ENCODE peak calls at places on chromosomes 2 and 18, in nine cellular contexts. One of them, this sample, is unnamed.

GRCh38 chr2:60725466-60725865 is 30.6 kb upstream of the PAPOLG start:
- DNase-seq in H9: no peak
- DNase-seq in Calu3: no peak
- DNase-seq in astrocyte of the spinal cord: no peak
- DNase-seq in spleen: no peak
- DNase-seq in neural progenitor cell: no peak
- DNase-seq in ascending aorta: no peak
- DNase-seq in Peyer's patch: no peak
- DNase-seq in dorsolateral prefrontal cortex: no peak
- DNase-seq in this sample: no peak

GRCh38 chr2:140657657-140658056 is 1473.2 kb downstream of the LRP1B start:
- DNase-seq in H9: no peak
- DNase-seq in neural progenitor cell: no peak
- DNase-seq in Calu3: no peak
- DNase-seq in astrocyte of the spinal cord: peak
- DNase-seq in dorsolateral prefrontal cortex: no peak
- DNase-seq in ascending aorta: no peak
- DNase-seq in Peyer's patch: no peak
- DNase-seq in spleen: no peak
- DNase-seq in this sample: no peak

GRCh38 chr2:54787270-54787669 is 63.8 kb downstream of the EML6 start:
- DNase-seq in dorsolateral prefrontal cortex: no peak
- DNase-seq in Calu3: no peak
- DNase-seq in Peyer's patch: no peak
- DNase-seq in astrocyte of the spinal cord: no peak
- DNase-seq in neural progenitor cell: no peak
- DNase-seq in H9: no peak
- DNase-seq in spleen: no peak
- DNase-seq in ascending aorta: no peak
- DNase-seq in this sample: no peak

GRCh38 chr2:54401592-54401991 is 54.5 kb upstream of the SPTBN1 start:
- DNase-seq in ascending aorta: no peak
- DNase-seq in Peyer's patch: no peak
- DNase-seq in spleen: no peak
- DNase-seq in H9: no peak
- DNase-seq in astrocyte of the spinal cord: no peak
- DNase-seq in dorsolateral prefrontal cortex: no peak
- DNase-seq in Calu3: no peak
- DNase-seq in neural progenitor cell: no peak
- DNase-seq in this sample: no peak

GRCh38 chr2:18345848-18346247 is 214.6 kb downstream of the RDH14 start:
- DNase-seq in astrocyte of the spinal cord: peak
- DNase-seq in H9: no peak
- DNase-seq in Calu3: peak
- DNase-seq in dorsolateral prefrontal cortex: no peak
- DNase-seq in ascending aorta: no peak
- DNase-seq in Peyer's patch: no peak
- DNase-seq in spleen: no peak
- DNase-seq in neural progenitor cell: no peak
- DNase-seq in this sample: no peak

GRCh38 chr2:218438601-218439000 is 19.7 kb downstream of the VIL1 start:
- DNase-seq in dorsolateral prefrontal cortex: no peak
- DNase-seq in astrocyte of the spinal cord: no peak
- DNase-seq in spleen: peak
- DNase-seq in Peyer's patch: no peak
- DNase-seq in H9: no peak
- DNase-seq in neural progenitor cell: no peak
- DNase-seq in Calu3: no peak
- DNase-seq in ascending aorta: peak
- DNase-seq in this sample: no peak

GRCh38 chr2:240831594-240832204 is 11.7 kb upstream of the KIF1A start:
- DNase-seq in dorsolateral prefrontal cortex: peak
- DNase-seq in Calu3: no peak
- DNase-seq in H9: peak
- DNase-seq in astrocyte of the spinal cord: no peak
- DNase-seq in neural progenitor cell: peak
- DNase-seq in ascending aorta: peak
- DNase-seq in spleen: peak
- DNase-seq in Peyer's patch: no peak
- DNase-seq in this sample: no peak

GRCh38 chr18:41150316-41150715 is 804.7 kb upstream of the PIK3C3 start:
- DNase-seq in dorsolateral prefrontal cortex: no peak
- DNase-seq in ascending aorta: no peak
- DNase-seq in Calu3: no peak
- DNase-seq in spleen: no peak
- DNase-seq in neural progenitor cell: no peak
- DNase-seq in Peyer's patch: no peak
- DNase-seq in astrocyte of the spinal cord: no peak
- DNase-seq in H9: no peak
- DNase-seq in this sample: no peak

GRCh38 chr2:169141713-169142352 is 72.5 kb downstream of the DHRS9 start:
- DNase-seq in astrocyte of the spinal cord: peak
- DNase-seq in spleen: no peak
- DNase-seq in Calu3: peak
- DNase-seq in ascending aorta: peak
- DNase-seq in dorsolateral prefrontal cortex: no peak
- DNase-seq in H9: peak
- DNase-seq in Peyer's patch: peak
- DNase-seq in neural progenitor cell: peak
- DNase-seq in this sample: peak

GRCh38 chr2:31079665-31080064 is 58.6 kb downstream of the GALNT14 start:
- DNase-seq in spleen: no peak
- DNase-seq in astrocyte of the spinal cord: no peak
- DNase-seq in ascending aorta: no peak
- DNase-seq in dorsolateral prefrontal cortex: no peak
- DNase-seq in neural progenitor cell: peak
- DNase-seq in Calu3: no peak
- DNase-seq in H9: peak
- DNase-seq in Peyer's patch: no peak
- DNase-seq in this sample: no peak

GRCh38 chr2:65128297-65129190 is 1.4 kb downstream of the RAB1A start:
- DNase-seq in ascending aorta: peak
- DNase-seq in neural progenitor cell: no peak
- DNase-seq in spleen: no peak
- DNase-seq in astrocyte of the spinal cord: peak
- DNase-seq in Calu3: no peak
- DNase-seq in H9: no peak
- DNase-seq in Peyer's patch: no peak
- DNase-seq in dorsolateral prefrontal cortex: no peak
- DNase-seq in this sample: no peak

GRCh38 chr2:88582030-88582429 is 45.2 kb downstream of the EIF2AK3 start:
- DNase-seq in Calu3: no peak
- DNase-seq in Peyer's patch: no peak
- DNase-seq in ascending aorta: no peak
- DNase-seq in H9: no peak
- DNase-seq in spleen: no peak
- DNase-seq in neural progenitor cell: no peak
- DNase-seq in astrocyte of the spinal cord: no peak
- DNase-seq in dorsolateral prefrontal cortex: no peak
- DNase-seq in this sample: no peak

GRCh38 chr18:75378674-75379315 is 48.7 kb downstream of the SMIM21 start:
- DNase-seq in H9: no peak
- DNase-seq in ascending aorta: no peak
- DNase-seq in dorsolateral prefrontal cortex: no peak
- DNase-seq in Calu3: no peak
- DNase-seq in neural progenitor cell: peak
- DNase-seq in spleen: no peak
- DNase-seq in Peyer's patch: no peak
- DNase-seq in astrocyte of the spinal cord: no peak
- DNase-seq in this sample: no peak

GRCh38 chr2:55772309-55772980 is 78.8 kb upstream of the PNPT1 start:
- DNase-seq in Peyer's patch: no peak
- DNase-seq in astrocyte of the spinal cord: no peak
- DNase-seq in neural progenitor cell: no peak
- DNase-seq in dorsolateral prefrontal cortex: no peak
- DNase-seq in H9: no peak
- DNase-seq in Calu3: peak
- DNase-seq in ascending aorta: no peak
- DNase-seq in spleen: no peak
- DNase-seq in this sample: no peak

GRCh38 chr2:120892271-120892966 is 156.8 kb downstream of the GLI2 start:
- DNase-seq in ascending aorta: no peak
- DNase-seq in astrocyte of the spinal cord: no peak
- DNase-seq in H9: no peak
- DNase-seq in Calu3: no peak
- DNase-seq in dorsolateral prefrontal cortex: no peak
- DNase-seq in Peyer's patch: no peak
- DNase-seq in neural progenitor cell: no peak
- DNase-seq in spleen: no peak
- DNase-seq in this sample: no peak

GRCh38 chr2:28842042-28842441 is 28.1 kb downstream of the TRMT61B start:
- DNase-seq in H9: no peak
- DNase-seq in dorsolateral prefrontal cortex: no peak
- DNase-seq in spleen: no peak
- DNase-seq in neural progenitor cell: no peak
- DNase-seq in ascending aorta: no peak
- DNase-seq in astrocyte of the spinal cord: no peak
- DNase-seq in Calu3: no peak
- DNase-seq in Peyer's patch: no peak
- DNase-seq in this sample: no peak

GRCh38 chr2:78486565-78486964 is 538.9 kb upstream of the REG3G start:
- DNase-seq in Calu3: no peak
- DNase-seq in astrocyte of the spinal cord: no peak
- DNase-seq in ascending aorta: no peak
- DNase-seq in neural progenitor cell: no peak
- DNase-seq in Peyer's patch: no peak
- DNase-seq in H9: no peak
- DNase-seq in spleen: no peak
- DNase-seq in dorsolateral prefrontal cortex: no peak
- DNase-seq in this sample: no peak

GRCh38 chr2:26605195-26605968 is 35.8 kb downstream of the CIB4 start:
- DNase-seq in neural progenitor cell: peak
- DNase-seq in astrocyte of the spinal cord: peak
- DNase-seq in spleen: peak
- DNase-seq in H9: peak
- DNase-seq in Calu3: peak
- DNase-seq in Peyer's patch: no peak
- DNase-seq in dorsolateral prefrontal cortex: peak
- DNase-seq in ascending aorta: no peak
- DNase-seq in this sample: no peak

GRCh38 chr2:226478121-226478809 is 321.4 kb downstream of the IRS1 start:
- DNase-seq in neural progenitor cell: peak
- DNase-seq in dorsolateral prefrontal cortex: no peak
- DNase-seq in Calu3: peak
- DNase-seq in astrocyte of the spinal cord: peak
- DNase-seq in H9: peak
- DNase-seq in ascending aorta: peak
- DNase-seq in Peyer's patch: no peak
- DNase-seq in spleen: no peak
- DNase-seq in this sample: no peak

GRCh38 chr2:210599476-210599875 is 43.1 kb downstream of the CPS1 start:
- DNase-seq in spleen: no peak
- DNase-seq in Peyer's patch: no peak
- DNase-seq in ascending aorta: no peak
- DNase-seq in dorsolateral prefrontal cortex: no peak
- DNase-seq in H9: no peak
- DNase-seq in astrocyte of the spinal cord: no peak
- DNase-seq in Calu3: no peak
- DNase-seq in neural progenitor cell: no peak
- DNase-seq in this sample: no peak

GRCh38 chr2:71500426-71501079 is 47.2 kb downstream of the DYSF start:
- DNase-seq in ascending aorta: no peak
- DNase-seq in dorsolateral prefrontal cortex: no peak
- DNase-seq in Peyer's patch: no peak
- DNase-seq in neural progenitor cell: no peak
- DNase-seq in spleen: no peak
- DNase-seq in H9: no peak
- DNase-seq in Calu3: no peak
- DNase-seq in astrocyte of the spinal cord: no peak
- DNase-seq in this sample: no peak

GRCh38 chr2:70986499-70987189 is 8.0 kb downstream of the TEX261 start:
- DNase-seq in Calu3: no peak
- DNase-seq in neural progenitor cell: no peak
- DNase-seq in astrocyte of the spinal cord: no peak
- DNase-seq in Peyer's patch: no peak
- DNase-seq in dorsolateral prefrontal cortex: peak
- DNase-seq in ascending aorta: peak
- DNase-seq in H9: peak
- DNase-seq in spleen: peak
- DNase-seq in this sample: no peak

GRCh38 chr2:233074106-233074505 is 14.0 kb downstream of the INPP5D start:
- DNase-seq in H9: no peak
- DNase-seq in dorsolateral prefrontal cortex: peak
- DNase-seq in astrocyte of the spinal cord: no peak
- DNase-seq in ascending aorta: peak
- DNase-seq in Calu3: no peak
- DNase-seq in Peyer's patch: peak
- DNase-seq in spleen: no peak
- DNase-seq in neural progenitor cell: no peak
- DNase-seq in this sample: no peak
- TF ChIP-seq CTCF in H9: peak
- TF ChIP-seq CTCF in dorsolateral prefrontal cortex: no peak
- TF ChIP-seq CTCF in astrocyte of the spinal cord: no peak
- TF ChIP-seq CTCF in ascending aorta: no peak
- TF ChIP-seq CTCF in Calu3: no peak
- TF ChIP-seq CTCF in Peyer's patch: no peak
- TF ChIP-seq CTCF in spleen: no peak
- TF ChIP-seq CTCF in neural progenitor cell: no peak
- TF ChIP-seq CTCF in this sample: no peak

DNA sequence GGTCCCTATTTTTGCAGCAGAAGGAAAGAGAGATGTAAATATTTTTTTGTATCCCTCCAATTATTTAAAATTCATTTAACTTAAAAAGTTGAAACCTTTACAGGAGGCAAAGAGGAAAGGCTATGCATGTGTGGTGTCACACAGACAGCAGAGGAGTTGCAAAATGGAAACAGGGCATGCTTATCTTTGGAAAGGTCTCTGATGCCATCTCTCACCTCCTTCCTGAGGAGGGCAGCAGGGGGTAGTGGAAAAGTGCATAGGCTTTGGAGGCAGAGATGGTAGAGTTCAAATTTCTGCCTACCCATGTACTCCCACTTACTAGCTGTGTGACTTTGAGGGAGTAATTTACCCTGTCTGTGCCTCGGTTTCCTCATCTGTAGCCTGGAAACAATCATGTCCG is 99.6 kb upstream of the MCFD2 start:
- DNase-seq in neural progenitor cell: no peak
- DNase-seq in Peyer's patch: no peak
- DNase-seq in dorsolateral prefrontal cortex: no peak
- DNase-seq in astrocyte of the spinal cord: no peak
- DNase-seq in H9: no peak
- DNase-seq in ascending aorta: no peak
- DNase-seq in spleen: no peak
- DNase-seq in Calu3: peak
- DNase-seq in this sample: no peak
- TF ChIP-seq CTCF in neural progenitor cell: no peak
- TF ChIP-seq CTCF in Peyer's patch: peak
- TF ChIP-seq CTCF in dorsolateral prefrontal cortex: no peak
- TF ChIP-seq CTCF in astrocyte of the spinal cord: peak
- TF ChIP-seq CTCF in H9: no peak
- TF ChIP-seq CTCF in ascending aorta: no peak
- TF ChIP-seq CTCF in spleen: no peak
- TF ChIP-seq CTCF in Calu3: no peak
- TF ChIP-seq CTCF in this sample: no peak

GRCh38 chr2:22110244-22110651 is 986.5 kb downstream of the TDRD15 start:
- DNase-seq in spleen: no peak
- DNase-seq in neural progenitor cell: peak
- DNase-seq in astrocyte of the spinal cord: no peak
- DNase-seq in dorsolateral prefrontal cortex: no peak
- DNase-seq in H9: no peak
- DNase-seq in ascending aorta: no peak
- DNase-seq in Peyer's patch: no peak
- DNase-seq in Calu3: no peak
- DNase-seq in this sample: no peak
- TF ChIP-seq CTCF in spleen: no peak
- TF ChIP-seq CTCF in neural progenitor cell: peak
- TF ChIP-seq CTCF in astrocyte of the spinal cord: no peak
- TF ChIP-seq CTCF in dorsolateral prefrontal cortex: no peak
- TF ChIP-seq CTCF in H9: peak
- TF ChIP-seq CTCF in ascending aorta: no peak
- TF ChIP-seq CTCF in Peyer's patch: no peak
- TF ChIP-seq CTCF in Calu3: no peak
- TF ChIP-seq CTCF in this sample: no peak

GRCh38 chr2:12116228-12116750 is 369.9 kb downstream of the LPIN1 start:
- DNase-seq in neural progenitor cell: no peak
- DNase-seq in Calu3: no peak
- DNase-seq in ascending aorta: no peak
- DNase-seq in astrocyte of the spinal cord: no peak
- DNase-seq in spleen: peak
- DNase-seq in H9: no peak
- DNase-seq in Peyer's patch: peak
- DNase-seq in dorsolateral prefrontal cortex: no peak
- DNase-seq in this sample: no peak
- TF ChIP-seq CTCF in neural progenitor cell: no peak
- TF ChIP-seq CTCF in Calu3: no peak
- TF ChIP-seq CTCF in ascending aorta: no peak
- TF ChIP-seq CTCF in astrocyte of the spinal cord: no peak
- TF ChIP-seq CTCF in spleen: no peak
- TF ChIP-seq CTCF in H9: no peak
- TF ChIP-seq CTCF in Peyer's patch: no peak
- TF ChIP-seq CTCF in dorsolateral prefrontal cortex: no peak
- TF ChIP-seq CTCF in this sample: no peak

This sample was measured in omental fat pad.